ENCODE peak calls at places on chromosomes 7 and 10, in seven cellular contexts. O, F, Z, V, K, C and D are unnamed samples.

GRCh38 chr10:4931587-4931986 is 31.6 kb upstream of the AKR1C1 start:
- DNase-seq in O (peak; percentile 38), F (no peak), Z (no peak), C (no peak), K (no peak), V (no peak), D (peak; percentile 50)

GRCh38 chr7:150321788-150322113 is 1.4 kb upstream of the LRRC61 start:
- DNase-seq in V (no peak), F (no peak), C (no peak), O (no peak), Z (no peak), K (no peak), D (no peak)

GRCh38 chr10:77501846-77502251 is 135.8 kb downstream of the KCNMA1 start:
- DNase-seq in Z (peak; percentile 76), F (peak; percentile 35), C (no peak), V (no peak), O (peak; percentile 40), K (peak; percentile 37), D (no peak)

GRCh38 chr7:16428672-16429071 is 7.3 kb upstream of the CRPPA start:
- DNase-seq in C (no peak), Z (peak; percentile 72), V (peak; percentile 89), K (peak; percentile 82), O (peak; percentile 57), F (no peak), D (no peak)

GRCh38 chr7:79272066-79272669 is 181.3 kb downstream of the MAGI2 start:
- DNase-seq in K (peak; percentile 68), V (peak; percentile 50), Z (peak; percentile 70), C (peak; percentile 22), O (peak; percentile 65), F (peak; percentile 48), D (no peak)

GRCh38 chr7:151311294-151311864 is 30.2 kb upstream of the NUB1 start:
- DNase-seq in F (no peak), O (peak; percentile 25), K (no peak), Z (peak; percentile 24), V (no peak), C (no peak), D (no peak)

GRCh38 chr10:102613761-102614160 is 30.5 kb upstream of the TRIM8 start:
- DNase-seq in O (peak; percentile 22), F (no peak), V (no peak), C (no peak), Z (peak; percentile 52), K (no peak), D (no peak)

GRCh38 chr7:7207876-7208275 is 25.5 kb downstream of the C1GALT1 start:
- DNase-seq in C (no peak), O (peak; percentile 79), F (no peak), V (no peak), Z (no peak), K (peak; percentile 34), D (no peak)

GRCh38 chr10:74620626-74621025 is 205.8 kb upstream of the KAT6B start:
- DNase-seq in F (no peak), V (no peak), C (no peak), Z (no peak), K (no peak), O (no peak), D (no peak)